ENCODE peak calls at places on chromosomes 7 and 10, in seven cellular contexts. One of them, this sample, is unnamed.

GRCh38 chr7:115637123-115637522 is 393.4 kb downstream of the TFEC start:
- DNase-seq in fibroblast of lung: no peak
- DNase-seq in H1: no peak
- DNase-seq in stimulated activated CD8-positive, alpha-beta memory T cell treated with anti-CD3 and anti-CD28 coated beads, Interleukin-2, amount 100 ng/mL, for 48 hours: no peak
- DNase-seq in activated naive CD4-positive, alpha-beta T cell treated with Interleukin-2 at 50 U/mL for 16 hours: no peak
- DNase-seq in stimulated activated CD4-positive, alpha-beta T cell treated with anti-CD3 and anti-CD28 coated beads, Interleukin-4, amount 100 ng/mL, for 4 hours: no peak
- DNase-seq in hypothalamus: no peak
- DNase-seq in this sample: no peak

GRCh38 chr7:159027091-159027802 is 117.4 kb downstream of the VIPR2 start:
- DNase-seq in fibroblast of lung: no peak
- DNase-seq in H1: peak; percentile 40
- DNase-seq in stimulated activated CD8-positive, alpha-beta memory T cell treated with anti-CD3 and anti-CD28 coated beads, Interleukin-2, amount 100 ng/mL, for 48 hours: no peak
- DNase-seq in activated naive CD4-positive, alpha-beta T cell treated with Interleukin-2 at 50 U/mL for 16 hours: no peak
- DNase-seq in stimulated activated CD4-positive, alpha-beta T cell treated with anti-CD3 and anti-CD28 coated beads, Interleukin-4, amount 100 ng/mL, for 4 hours: no peak
- DNase-seq in hypothalamus: no peak
- DNase-seq in this sample: no peak

GRCh38 chr7:20376796-20377195 is 46.1 kb downstream of the ITGB8 start:
- DNase-seq in fibroblast of lung: no peak
- DNase-seq in H1: no peak
- DNase-seq in stimulated activated CD8-positive, alpha-beta memory T cell treated with anti-CD3 and anti-CD28 coated beads, Interleukin-2, amount 100 ng/mL, for 48 hours: no peak
- DNase-seq in activated naive CD4-positive, alpha-beta T cell treated with Interleukin-2 at 50 U/mL for 16 hours: no peak
- DNase-seq in stimulated activated CD4-positive, alpha-beta T cell treated with anti-CD3 and anti-CD28 coated beads, Interleukin-4, amount 100 ng/mL, for 4 hours: no peak
- DNase-seq in hypothalamus: no peak
- DNase-seq in this sample: no peak

GRCh38 chr7:29091722-29092121 is 54.6 kb downstream of the CPVL start:
- DNase-seq in fibroblast of lung: peak; percentile 48
- DNase-seq in H1: no peak
- DNase-seq in stimulated activated CD8-positive, alpha-beta memory T cell treated with anti-CD3 and anti-CD28 coated beads, Interleukin-2, amount 100 ng/mL, for 48 hours: no peak
- DNase-seq in activated naive CD4-positive, alpha-beta T cell treated with Interleukin-2 at 50 U/mL for 16 hours: no peak
- DNase-seq in stimulated activated CD4-positive, alpha-beta T cell treated with anti-CD3 and anti-CD28 coated beads, Interleukin-4, amount 100 ng/mL, for 4 hours: no peak
- DNase-seq in hypothalamus: no peak
- DNase-seq in this sample: peak; percentile 70

GRCh38 chr7:118006979-118007378 is 133.7 kb upstream of the CTTNBP2 start:
- DNase-seq in fibroblast of lung: no peak
- DNase-seq in H1: no peak
- DNase-seq in stimulated activated CD8-positive, alpha-beta memory T cell treated with anti-CD3 and anti-CD28 coated beads, Interleukin-2, amount 100 ng/mL, for 48 hours: no peak
- DNase-seq in activated naive CD4-positive, alpha-beta T cell treated with Interleukin-2 at 50 U/mL for 16 hours: no peak
- DNase-seq in stimulated activated CD4-positive, alpha-beta T cell treated with anti-CD3 and anti-CD28 coated beads, Interleukin-4, amount 100 ng/mL, for 4 hours: no peak
- DNase-seq in hypothalamus: no peak
- DNase-seq in this sample: no peak

GRCh38 chr7:66145404-66145843 is 30.8 kb downstream of the CRCP start:
- DNase-seq in fibroblast of lung: peak; percentile 94
- DNase-seq in H1: no peak
- DNase-seq in stimulated activated CD8-positive, alpha-beta memory T cell treated with anti-CD3 and anti-CD28 coated beads, Interleukin-2, amount 100 ng/mL, for 48 hours: no peak
- DNase-seq in activated naive CD4-positive, alpha-beta T cell treated with Interleukin-2 at 50 U/mL for 16 hours: no peak
- DNase-seq in stimulated activated CD4-positive, alpha-beta T cell treated with anti-CD3 and anti-CD28 coated beads, Interleukin-4, amount 100 ng/mL, for 4 hours: no peak
- DNase-seq in hypothalamus: no peak
- DNase-seq in this sample: no peak

GRCh38 chr10:60222060-60222459 is 167.6 kb downstream of the ANK3 start:
- DNase-seq in fibroblast of lung: no peak
- DNase-seq in H1: no peak
- DNase-seq in stimulated activated CD8-positive, alpha-beta memory T cell treated with anti-CD3 and anti-CD28 coated beads, Interleukin-2, amount 100 ng/mL, for 48 hours: no peak
- DNase-seq in activated naive CD4-positive, alpha-beta T cell treated with Interleukin-2 at 50 U/mL for 16 hours: no peak
- DNase-seq in stimulated activated CD4-positive, alpha-beta T cell treated with anti-CD3 and anti-CD28 coated beads, Interleukin-4, amount 100 ng/mL, for 4 hours: no peak
- DNase-seq in hypothalamus: no peak
- DNase-seq in this sample: no peak

GRCh38 chr7:110646814-110647213 is 444.1 kb upstream of the LRRN3 start:
- DNase-seq in fibroblast of lung: no peak
- DNase-seq in H1: no peak
- DNase-seq in stimulated activated CD8-positive, alpha-beta memory T cell treated with anti-CD3 and anti-CD28 coated beads, Interleukin-2, amount 100 ng/mL, for 48 hours: no peak
- DNase-seq in activated naive CD4-positive, alpha-beta T cell treated with Interleukin-2 at 50 U/mL for 16 hours: no peak
- DNase-seq in stimulated activated CD4-positive, alpha-beta T cell treated with anti-CD3 and anti-CD28 coated beads, Interleukin-4, amount 100 ng/mL, for 4 hours: no peak
- DNase-seq in hypothalamus: no peak
- DNase-seq in this sample: no peak

GRCh38 chr7:46215987-46216567 is 295.0 kb upstream of the IGFBP3 start:
- DNase-seq in fibroblast of lung: no peak
- DNase-seq in H1: peak; percentile 41
- DNase-seq in stimulated activated CD8-positive, alpha-beta memory T cell treated with anti-CD3 and anti-CD28 coated beads, Interleukin-2, amount 100 ng/mL, for 48 hours: no peak
- DNase-seq in activated naive CD4-positive, alpha-beta T cell treated with Interleukin-2 at 50 U/mL for 16 hours: no peak
- DNase-seq in stimulated activated CD4-positive, alpha-beta T cell treated with anti-CD3 and anti-CD28 coated beads, Interleukin-4, amount 100 ng/mL, for 4 hours: no peak
- DNase-seq in hypothalamus: no peak
- DNase-seq in this sample: no peak

GRCh38 chr7:96004598-96004997 is 232.2 kb downstream of the DYNC1I1 start:
- DNase-seq in fibroblast of lung: peak; percentile 82
- DNase-seq in H1: no peak
- DNase-seq in stimulated activated CD8-positive, alpha-beta memory T cell treated with anti-CD3 and anti-CD28 coated beads, Interleukin-2, amount 100 ng/mL, for 48 hours: no peak
- DNase-seq in activated naive CD4-positive, alpha-beta T cell treated with Interleukin-2 at 50 U/mL for 16 hours: no peak
- DNase-seq in stimulated activated CD4-positive, alpha-beta T cell treated with anti-CD3 and anti-CD28 coated beads, Interleukin-4, amount 100 ng/mL, for 4 hours: no peak
- DNase-seq in hypothalamus: no peak
- DNase-seq in this sample: no peak

GRCh38 chr7:149635561-149636329 is 137.6 kb downstream of the ZNF467 start:
- DNase-seq in fibroblast of lung: no peak
- DNase-seq in H1: peak; percentile 86
- DNase-seq in stimulated activated CD8-positive, alpha-beta memory T cell treated with anti-CD3 and anti-CD28 coated beads, Interleukin-2, amount 100 ng/mL, for 48 hours: no peak
- DNase-seq in activated naive CD4-positive, alpha-beta T cell treated with Interleukin-2 at 50 U/mL for 16 hours: no peak
- DNase-seq in stimulated activated CD4-positive, alpha-beta T cell treated with anti-CD3 and anti-CD28 coated beads, Interleukin-4, amount 100 ng/mL, for 4 hours: no peak
- DNase-seq in hypothalamus: no peak
- DNase-seq in this sample: no peak

GRCh38 chr7:105268056-105268455 is 120.7 kb downstream of the SRPK2 start:
- DNase-seq in fibroblast of lung: peak; percentile 63
- DNase-seq in H1: no peak
- DNase-seq in stimulated activated CD8-positive, alpha-beta memory T cell treated with anti-CD3 and anti-CD28 coated beads, Interleukin-2, amount 100 ng/mL, for 48 hours: no peak
- DNase-seq in activated naive CD4-positive, alpha-beta T cell treated with Interleukin-2 at 50 U/mL for 16 hours: no peak
- DNase-seq in stimulated activated CD4-positive, alpha-beta T cell treated with anti-CD3 and anti-CD28 coated beads, Interleukin-4, amount 100 ng/mL, for 4 hours: no peak
- DNase-seq in hypothalamus: no peak
- DNase-seq in this sample: no peak

GRCh38 chr10:12334186-12334530 is 15.2 kb upstream of the CAMK1D start:
- DNase-seq in fibroblast of lung: no peak
- DNase-seq in H1: no peak
- DNase-seq in stimulated activated CD8-positive, alpha-beta memory T cell treated with anti-CD3 and anti-CD28 coated beads, Interleukin-2, amount 100 ng/mL, for 48 hours: no peak
- DNase-seq in activated naive CD4-positive, alpha-beta T cell treated with Interleukin-2 at 50 U/mL for 16 hours: no peak
- DNase-seq in stimulated activated CD4-positive, alpha-beta T cell treated with anti-CD3 and anti-CD28 coated beads, Interleukin-4, amount 100 ng/mL, for 4 hours: no peak
- DNase-seq in hypothalamus: no peak
- DNase-seq in this sample: no peak

GRCh38 chr7:76000566-76000965 is 6.2 kb upstream of the TMEM120A start:
- DNase-seq in fibroblast of lung: no peak
- DNase-seq in H1: no peak
- DNase-seq in stimulated activated CD8-positive, alpha-beta memory T cell treated with anti-CD3 and anti-CD28 coated beads, Interleukin-2, amount 100 ng/mL, for 48 hours: no peak
- DNase-seq in activated naive CD4-positive, alpha-beta T cell treated with Interleukin-2 at 50 U/mL for 16 hours: no peak
- DNase-seq in stimulated activated CD4-positive, alpha-beta T cell treated with anti-CD3 and anti-CD28 coated beads, Interleukin-4, amount 100 ng/mL, for 4 hours: no peak
- DNase-seq in hypothalamus: no peak
- DNase-seq in this sample: no peak

GRCh38 chr7:118918556-118918955 is 694.1 kb downstream of the ANKRD7 start:
- DNase-seq in fibroblast of lung: peak; percentile 67
- DNase-seq in H1: no peak
- DNase-seq in stimulated activated CD8-positive, alpha-beta memory T cell treated with anti-CD3 and anti-CD28 coated beads, Interleukin-2, amount 100 ng/mL, for 48 hours: no peak
- DNase-seq in activated naive CD4-positive, alpha-beta T cell treated with Interleukin-2 at 50 U/mL for 16 hours: no peak
- DNase-seq in stimulated activated CD4-positive, alpha-beta T cell treated with anti-CD3 and anti-CD28 coated beads, Interleukin-4, amount 100 ng/mL, for 4 hours: no peak
- DNase-seq in hypothalamus: no peak
- DNase-seq in this sample: no peak

GRCh38 chr7:93092757-93093370 is 24.9 kb downstream of the SAMD9 start:
- DNase-seq in fibroblast of lung: peak; percentile 68
- DNase-seq in H1: no peak
- DNase-seq in stimulated activated CD8-positive, alpha-beta memory T cell treated with anti-CD3 and anti-CD28 coated beads, Interleukin-2, amount 100 ng/mL, for 48 hours: no peak
- DNase-seq in activated naive CD4-positive, alpha-beta T cell treated with Interleukin-2 at 50 U/mL for 16 hours: no peak
- DNase-seq in stimulated activated CD4-positive, alpha-beta T cell treated with anti-CD3 and anti-CD28 coated beads, Interleukin-4, amount 100 ng/mL, for 4 hours: no peak
- DNase-seq in hypothalamus: no peak
- DNase-seq in this sample: peak; percentile 17

GRCh38 chr7:13414661-13415105 is 574.8 kb downstream of the ETV1 start:
- DNase-seq in fibroblast of lung: no peak
- DNase-seq in H1: no peak
- DNase-seq in stimulated activated CD8-positive, alpha-beta memory T cell treated with anti-CD3 and anti-CD28 coated beads, Interleukin-2, amount 100 ng/mL, for 48 hours: no peak
- DNase-seq in activated naive CD4-positive, alpha-beta T cell treated with Interleukin-2 at 50 U/mL for 16 hours: no peak
- DNase-seq in stimulated activated CD4-positive, alpha-beta T cell treated with anti-CD3 and anti-CD28 coated beads, Interleukin-4, amount 100 ng/mL, for 4 hours: no peak
- DNase-seq in hypothalamus: no peak
- DNase-seq in this sample: no peak